ENCODE peak calls at places on chromosomes 11 and 22, in eight cellular contexts. D is CD4-positive, CD25-positive, alpha-beta regulatory T cell; P is ureter; A is NCI-H1105 treated with DMSO at 0.1 percent for 48 hours; I is CD8-positive, alpha-beta memory T cell; Q is HEK293T; M is fibroblast of villous mesenchyme; V is HL-60. B is an unnamed sample.

GRCh38 chr22:36610567-36610966 is 81.6 kb upstream of the EIF3D start:
- DNase-seq in D (no peak), P (no peak), A (no peak), I (no peak), Q (no peak), M (peak), V (no peak), B (no peak)

GRCh38 chr11:57644748-57645715 is 4.7 kb downstream of the YPEL4 start:
- DNase-seq in D (peak), P (peak), A (peak), I (peak), Q (peak), M (peak), V (peak), B (peak)

GRCh38 chr22:38724926-38725571 is 19.3 kb downstream of the GTPBP1 start:
- DNase-seq in D (no peak), P (no peak), A (peak), I (peak), Q (peak), M (peak), V (peak), B (no peak)

GRCh38 chr22:39493759-39494158 is 8.3 kb upstream of the MIEF1 start:
- DNase-seq in D (no peak), P (no peak), A (no peak), I (no peak), Q (no peak), M (peak), V (no peak), B (no peak)

GRCh38 chr22:29635734-29636357 is 32.4 kb downstream of the NF2 start:
- DNase-seq in D (no peak), P (no peak), A (peak), I (no peak), Q (peak), M (peak), V (peak), B (no peak)

GRCh38 chr11:86588566-86589090 is 83.8 kb downstream of the ME3 start:
- DNase-seq in D (no peak), P (no peak), A (peak), I (no peak), Q (no peak), M (no peak), V (no peak), B (peak)

GRCh38 chr22:28710112-28710888 is 30.7 kb upstream of the TTC28 start:
- DNase-seq in D (no peak), P (no peak), A (no peak), I (no peak), Q (no peak), M (peak), V (no peak), B (no peak)

GRCh38 chr11:65574963-65575567 is 788 bp upstream of the EHBP1L1 start:
- DNase-seq in D (no peak), P (no peak), A (no peak), I (no peak), Q (no peak), M (peak), V (peak), B (no peak)

GRCh38 chr11:12581923-12582322 is 92.3 kb upstream of the TEAD1 start:
- DNase-seq in D (no peak), P (no peak), A (peak), I (no peak), Q (no peak), M (peak), V (no peak), B (no peak)

GRCh38 chr11:115184901-115185300 is 319.3 kb downstream of the CADM1 start:
- DNase-seq in D (no peak), P (no peak), A (no peak), I (no peak), Q (no peak), M (no peak), V (no peak), B (no peak)

GRCh38 chr11:126115820-126116319 is 53.2 kb upstream of the CDON start:
- DNase-seq in D (no peak), P (peak), A (peak), I (no peak), Q (peak), M (peak), V (no peak), B (no peak)

GRCh38 chr11:70568504-70569172 is 170.3 kb downstream of the CTTN start:
- DNase-seq in D (no peak), P (peak), A (no peak), I (no peak), Q (no peak), M (peak), V (no peak), B (no peak)

GRCh38 chr22:44030702-44031082 is 6.6 kb downstream of the PARVB start:
- DNase-seq in D (no peak), P (no peak), A (no peak), I (no peak), Q (no peak), M (no peak), V (no peak), B (no peak)